ENCODE peak calls at places on chromosomes 13 and 19, in five cellular contexts. One of them, this sample, is unnamed.

GRCh38 chr19:41887711-41888382 is 4.9 kb downstream of the ARHGEF1 start:
- DNase-seq in fibroblast of mammary gland: peak
- DNase-seq in neural progenitor cell: no peak
- DNase-seq in GM20000: peak
- DNase-seq in B cell: peak
- DNase-seq in this sample: peak

GRCh38 chr13:98487016-98487415 is 89.9 kb downstream of the STK24 start:
- DNase-seq in fibroblast of mammary gland: peak
- DNase-seq in neural progenitor cell: no peak
- DNase-seq in GM20000: no peak
- DNase-seq in B cell: no peak
- DNase-seq in this sample: no peak

GRCh38 chr19:16088351-16088984 is 12.2 kb downstream of the TPM4 start:
- DNase-seq in fibroblast of mammary gland: no peak
- DNase-seq in neural progenitor cell: no peak
- DNase-seq in GM20000: no peak
- DNase-seq in B cell: no peak
- DNase-seq in this sample: no peak

GRCh38 chr13:100646030-100646673 is 28.4 kb downstream of the TMTC4 start:
- DNase-seq in fibroblast of mammary gland: peak
- DNase-seq in neural progenitor cell: peak
- DNase-seq in GM20000: no peak
- DNase-seq in B cell: no peak
- DNase-seq in this sample: peak

GRCh38 chr13:39433705-39434104 is 169.3 kb downstream of the LHFPL6 start:
- DNase-seq in fibroblast of mammary gland: no peak
- DNase-seq in neural progenitor cell: no peak
- DNase-seq in GM20000: no peak
- DNase-seq in B cell: no peak
- DNase-seq in this sample: no peak

GRCh38 chr13:56332671-56333070 is 808.0 kb upstream of the PRR20A start:
- DNase-seq in fibroblast of mammary gland: no peak
- DNase-seq in neural progenitor cell: no peak
- DNase-seq in GM20000: no peak
- DNase-seq in B cell: no peak
- DNase-seq in this sample: no peak

GRCh38 chr19:11138659-11139526 is 16.7 kb downstream of the SPC24 start:
- DNase-seq in fibroblast of mammary gland: peak
- DNase-seq in neural progenitor cell: peak
- DNase-seq in GM20000: no peak
- DNase-seq in B cell: no peak
- DNase-seq in this sample: peak

GRCh38 chr19:10751109-10751972 is 33.5 kb downstream of the DNM2 start:
- DNase-seq in fibroblast of mammary gland: no peak
- DNase-seq in neural progenitor cell: no peak
- DNase-seq in GM20000: no peak
- DNase-seq in B cell: no peak
- DNase-seq in this sample: no peak

GRCh38 chr13:99393791-99394735 is 86.9 kb upstream of the GPR183 start:
- DNase-seq in fibroblast of mammary gland: no peak
- DNase-seq in neural progenitor cell: no peak
- DNase-seq in GM20000: no peak
- DNase-seq in B cell: no peak
- DNase-seq in this sample: no peak

GRCh38 chr19:42193706-42194105 is 23.8 kb downstream of the DEDD2 start:
- DNase-seq in fibroblast of mammary gland: no peak
- DNase-seq in neural progenitor cell: no peak
- DNase-seq in GM20000: no peak
- DNase-seq in B cell: no peak
- DNase-seq in this sample: no peak

GRCh38 chr19:5115771-5116202 is 146.9 kb downstream of the KDM4B start:
- DNase-seq in fibroblast of mammary gland: peak
- DNase-seq in neural progenitor cell: no peak
- DNase-seq in GM20000: no peak
- DNase-seq in B cell: no peak
- DNase-seq in this sample: no peak

GRCh38 chr13:87622921-87623320 is 48.2 kb upstream of the SLITRK5 start:
- DNase-seq in fibroblast of mammary gland: no peak
- DNase-seq in neural progenitor cell: no peak
- DNase-seq in GM20000: no peak
- DNase-seq in B cell: no peak
- DNase-seq in this sample: no peak

GRCh38 chr19:1283207-1283916 is 2.3 kb upstream of the EFNA2 start:
- DNase-seq in fibroblast of mammary gland: no peak
- DNase-seq in neural progenitor cell: peak
- DNase-seq in GM20000: peak
- DNase-seq in B cell: no peak
- DNase-seq in this sample: no peak

GRCh38 chr19:32041681-32042292 is 303.6 kb upstream of the ZNF507 start:
- DNase-seq in fibroblast of mammary gland: peak
- DNase-seq in neural progenitor cell: peak
- DNase-seq in GM20000: no peak
- DNase-seq in B cell: no peak
- DNase-seq in this sample: peak

GRCh38 chr19:10549733-10550132 is 6.0 kb downstream of the ATG4D start:
- DNase-seq in fibroblast of mammary gland: no peak
- DNase-seq in neural progenitor cell: no peak
- DNase-seq in GM20000: no peak
- DNase-seq in B cell: no peak
- DNase-seq in this sample: no peak

GRCh38 chr19:7513809-7514642 is 1.9 kb upstream of the ZNF358 start:
- DNase-seq in fibroblast of mammary gland: no peak
- DNase-seq in neural progenitor cell: no peak
- DNase-seq in GM20000: no peak
- DNase-seq in B cell: no peak
- DNase-seq in this sample: no peak

GRCh38 chr13:106680796-106681482 is 113.0 kb upstream of the ARGLU1 start:
- DNase-seq in fibroblast of mammary gland: no peak
- DNase-seq in neural progenitor cell: peak
- DNase-seq in GM20000: no peak
- DNase-seq in B cell: no peak
- DNase-seq in this sample: no peak

GRCh38 chr19:16417660-16418596 is 53.8 kb downstream of the EPS15L1 start:
- DNase-seq in fibroblast of mammary gland: peak
- DNase-seq in neural progenitor cell: peak
- DNase-seq in GM20000: peak
- DNase-seq in B cell: peak
- DNase-seq in this sample: peak

GRCh38 chr13:111177803-111178389 is 62.8 kb downstream of the ARHGEF7 start:
- DNase-seq in fibroblast of mammary gland: peak
- DNase-seq in neural progenitor cell: no peak
- DNase-seq in GM20000: no peak
- DNase-seq in B cell: no peak
- DNase-seq in this sample: no peak

GRCh38 chr13:103960011-103960410 is 893.8 kb upstream of the SLC10A2 start:
- DNase-seq in fibroblast of mammary gland: no peak
- DNase-seq in neural progenitor cell: no peak
- DNase-seq in GM20000: no peak
- DNase-seq in B cell: no peak
- DNase-seq in this sample: no peak

GRCh38 chr13:112343591-112343990 is 32.6 kb upstream of the SPACA7 start:
- DNase-seq in fibroblast of mammary gland: no peak
- DNase-seq in neural progenitor cell: no peak
- DNase-seq in GM20000: no peak
- DNase-seq in B cell: no peak
- DNase-seq in this sample: no peak

GRCh38 chr13:108036411-108036810 is 178.9 kb downstream of the LIG4 start:
- DNase-seq in fibroblast of mammary gland: no peak
- DNase-seq in neural progenitor cell: no peak
- DNase-seq in GM20000: no peak
- DNase-seq in B cell: no peak
- DNase-seq in this sample: no peak
- TF ChIP-seq CTCF in fibroblast of mammary gland: no peak
- TF ChIP-seq CTCF in neural progenitor cell: no peak
- TF ChIP-seq CTCF in GM20000: no peak
- TF ChIP-seq CTCF in B cell: no peak
- TF ChIP-seq CTCF in this sample: no peak

DNA sequence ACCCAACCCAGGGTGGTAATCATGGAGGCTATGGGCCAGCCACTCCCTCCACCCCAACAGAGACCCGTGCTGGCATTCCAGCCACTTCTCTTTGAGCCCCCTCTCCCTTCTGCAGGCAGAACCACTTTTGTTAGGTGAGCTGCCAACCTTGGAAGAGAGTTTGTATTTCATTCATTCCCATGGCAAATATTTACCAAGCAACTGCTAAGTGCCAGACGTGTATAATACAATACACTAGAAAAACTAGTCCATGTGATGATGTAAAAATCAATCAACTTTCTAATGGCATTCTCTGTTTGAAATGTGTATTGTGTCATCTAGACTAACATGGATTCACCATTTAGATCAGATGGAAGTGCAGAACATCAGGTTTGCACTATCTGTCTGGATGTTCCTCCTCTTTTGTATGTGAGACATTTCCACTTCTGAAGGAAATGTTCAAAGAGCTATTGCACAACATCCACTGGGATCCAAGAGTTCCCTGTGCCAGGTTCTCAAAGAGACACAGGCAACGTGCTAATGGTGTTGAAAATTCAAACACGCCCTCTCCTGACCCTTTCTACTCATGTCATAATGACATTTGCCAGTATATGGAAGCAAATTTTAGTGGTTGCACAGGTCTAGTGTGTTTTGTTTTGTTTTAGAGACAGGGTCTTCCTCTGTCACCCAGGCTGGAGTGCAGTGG is 5.4 kb downstream of the MLNR start:
- DNase-seq in fibroblast of mammary gland: peak
- DNase-seq in neural progenitor cell: no peak
- DNase-seq in GM20000: no peak
- DNase-seq in B cell: no peak
- DNase-seq in this sample: no peak
- TF ChIP-seq CTCF in fibroblast of mammary gland: no peak
- TF ChIP-seq CTCF in neural progenitor cell: no peak
- TF ChIP-seq CTCF in GM20000: no peak
- TF ChIP-seq CTCF in B cell: no peak
- TF ChIP-seq CTCF in this sample: no peak

GRCh38 chr19:46660008-46660517 is 919 bp downstream of the DACT3 start:
- DNase-seq in fibroblast of mammary gland: no peak
- DNase-seq in neural progenitor cell: peak
- DNase-seq in GM20000: no peak
- DNase-seq in B cell: peak
- DNase-seq in this sample: peak

GRCh38 chr19:46660601-46661019 is 372 bp downstream of the DACT3 start:
- DNase-seq in fibroblast of mammary gland: no peak
- DNase-seq in neural progenitor cell: peak
- DNase-seq in GM20000: no peak
- DNase-seq in B cell: no peak
- DNase-seq in this sample: no peak

GRCh38 chr19:46659151-46660007 is 1.6 kb downstream of the DACT3 start:
- DNase-seq in fibroblast of mammary gland: no peak
- DNase-seq in neural progenitor cell: peak
- DNase-seq in GM20000: no peak
- DNase-seq in B cell: peak
- DNase-seq in this sample: peak

GRCh38 chr19:46661735-46662592 is 982 bp upstream of the DACT3 start:
- DNase-seq in fibroblast of mammary gland: peak
- DNase-seq in neural progenitor cell: peak
- DNase-seq in GM20000: peak
- DNase-seq in B cell: peak
- DNase-seq in this sample: peak

DNA sequence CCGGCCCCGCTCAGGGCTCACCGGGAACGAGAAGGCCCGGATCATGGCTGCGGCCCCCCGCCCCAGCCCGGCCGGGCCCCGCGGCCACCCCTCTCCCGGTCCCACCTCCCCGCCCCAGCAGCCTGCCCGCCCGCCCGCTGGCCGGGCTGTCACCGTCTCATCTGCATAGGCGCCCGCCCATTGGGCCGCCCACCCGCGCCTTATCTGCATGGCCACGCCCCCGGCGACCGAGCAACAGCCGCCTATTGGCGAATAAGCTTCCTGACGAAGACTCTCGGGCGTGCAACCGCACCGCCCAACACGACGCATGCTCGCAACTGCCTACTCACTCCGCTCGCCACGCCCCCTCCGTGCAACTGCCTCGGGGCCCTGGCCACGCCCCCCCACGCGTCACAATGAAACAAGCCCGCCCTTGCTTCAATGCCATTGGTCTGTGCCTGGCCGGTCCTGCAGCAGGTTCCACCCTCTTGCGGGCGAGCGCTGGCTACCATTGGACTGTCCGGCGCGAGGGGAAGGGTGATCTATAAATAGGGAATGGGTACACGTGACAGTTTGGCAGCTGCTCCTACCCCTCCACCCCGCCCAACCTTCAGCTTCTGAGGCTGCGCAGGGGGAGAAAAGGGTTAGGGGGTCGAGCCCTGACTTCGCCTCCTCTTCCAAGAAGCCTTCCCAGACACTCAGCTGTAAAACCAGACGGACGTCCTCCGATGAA is at the start of gene DACT3:
- DNase-seq in fibroblast of mammary gland: peak
- DNase-seq in neural progenitor cell: peak
- DNase-seq in GM20000: peak
- DNase-seq in B cell: peak
- DNase-seq in this sample: peak
- TF ChIP-seq CTCF in fibroblast of mammary gland: no peak
- TF ChIP-seq CTCF in neural progenitor cell: no peak
- TF ChIP-seq CTCF in GM20000: no peak
- TF ChIP-seq CTCF in B cell: no peak
- TF ChIP-seq CTCF in this sample: no peak

GRCh38 chr13:33272531-33273124 is 12.9 kb downstream of the STARD13 start:
- DNase-seq in fibroblast of mammary gland: peak
- DNase-seq in neural progenitor cell: no peak
- DNase-seq in GM20000: no peak
- DNase-seq in B cell: no peak
- DNase-seq in this sample: no peak
- TF ChIP-seq CTCF in fibroblast of mammary gland: no peak
- TF ChIP-seq CTCF in neural progenitor cell: no peak
- TF ChIP-seq CTCF in GM20000: no peak
- TF ChIP-seq CTCF in B cell: no peak
- TF ChIP-seq CTCF in this sample: no peak

GRCh38 chr19:33465834-33466233 is 55.8 kb downstream of the PEPD start:
- DNase-seq in fibroblast of mammary gland: no peak
- DNase-seq in neural progenitor cell: no peak
- DNase-seq in GM20000: no peak
- DNase-seq in B cell: no peak
- DNase-seq in this sample: no peak

GRCh38 chr19:33468361-33469170 is 53.0 kb downstream of the PEPD start:
- DNase-seq in fibroblast of mammary gland: no peak
- DNase-seq in neural progenitor cell: no peak
- DNase-seq in GM20000: no peak
- DNase-seq in B cell: no peak
- DNase-seq in this sample: peak

GRCh38 chr19:33470040-33470330 is 51.6 kb downstream of the PEPD start:
- DNase-seq in fibroblast of mammary gland: no peak
- DNase-seq in neural progenitor cell: no peak
- DNase-seq in GM20000: no peak
- DNase-seq in B cell: no peak
- DNase-seq in this sample: no peak

GRCh38 chr19:33469171-33470039 is 52.2 kb downstream of the PEPD start:
- DNase-seq in fibroblast of mammary gland: no peak
- DNase-seq in neural progenitor cell: no peak
- DNase-seq in GM20000: no peak
- DNase-seq in B cell: no peak
- DNase-seq in this sample: no peak

GRCh38 chr19:33467851-33468250 is 53.7 kb downstream of the PEPD start:
- DNase-seq in fibroblast of mammary gland: no peak
- DNase-seq in neural progenitor cell: no peak
- DNase-seq in GM20000: no peak
- DNase-seq in B cell: no peak
- DNase-seq in this sample: no peak
- TF ChIP-seq CTCF in fibroblast of mammary gland: no peak
- TF ChIP-seq CTCF in neural progenitor cell: no peak
- TF ChIP-seq CTCF in GM20000: no peak
- TF ChIP-seq CTCF in B cell: no peak
- TF ChIP-seq CTCF in this sample: no peak